ENCODE peak calls at places on chromosomes 6 and 20, in five cellular contexts. U is HCT116, S is brain microvascular endothelial cell, V is fibroblast of lung, Y is adrenal gland. M is an unnamed sample. For H3K27me3, the result is how much of the 10 kb centered on the place peaks cover.

GRCh38 chr6:109498049-109498448 is 15.0 kb upstream of the ZBTB24 start:
- DNase-seq in S (no peak), U (no peak), V (no peak), Y (no peak), M (no peak)

GRCh38 chr6:169956580-169956979 is 205.2 kb downstream of the ERMARD start:
- DNase-seq in Y (no peak), U (no peak), V (no peak), S (no peak), M (no peak)

GRCh38 chr20:49595811-49596545 is 28.0 kb upstream of the PTGIS start:
- DNase-seq in U (no peak), Y (no peak), S (peak), V (peak), M (peak)

GRCh38 chr6:41426888-41427641 is 91.7 kb downstream of the NCR2 start:
- DNase-seq in Y (no peak), V (no peak), S (no peak), U (no peak), M (no peak)

GRCh38 chr6:30837870-30838269 is 46.4 kb upstream of the DDR1 start:
- DNase-seq in Y (no peak), V (no peak), U (no peak), S (no peak), M (no peak)

GRCh38 chr20:13915244-13915643 is 75.2 kb downstream of the SEL1L2 start:
- DNase-seq in U (no peak), Y (no peak), V (no peak), S (no peak), M (no peak)

GRCh38 chr6:3749991-3750323 is 1.6 kb downstream of the PXDC1 start:
- DNase-seq in Y (peak), S (peak), V (peak), U (no peak), M (no peak)

GRCh38 chr6:105510746-105511145 is 107.9 kb upstream of the PREP start:
- DNase-seq in U (no peak), S (no peak), Y (no peak), V (peak), M (no peak)

GRCh38 chr6:129331450-129332138 is 378.4 kb downstream of the ARHGAP18 start:
- DNase-seq in U (no peak), Y (no peak), V (peak), S (peak), M (no peak)

GRCh38 chr6:35438378-35438777 is 13.8 kb upstream of the FANCE start:
- DNase-seq in S (no peak), Y (no peak), V (no peak), U (no peak), M (no peak)

GRCh38 chr6:35441205-35441604 is 10.9 kb upstream of the FANCE start:
- DNase-seq in V (no peak), Y (no peak), U (no peak), S (no peak), M (no peak)

GRCh38 chr6:35436071-35436865 is 15.9 kb upstream of the FANCE start:
- DNase-seq in U (no peak), Y (no peak), V (no peak), S (no peak), M (no peak)

GRCh38 chr6:35441642-35442041 is 10.5 kb upstream of the FANCE start:
- DNase-seq in U (no peak), Y (no peak), V (no peak), S (no peak), M (no peak)

GRCh38 chr6:35439308-35439707 is 12.8 kb upstream of the FANCE start:
- DNase-seq in S (no peak), V (no peak), U (no peak), Y (no peak), M (no peak)
- TF ChIP-seq CTCF in S (no peak), V (no peak), U (no peak), Y (no peak), M (no peak)

DNA sequence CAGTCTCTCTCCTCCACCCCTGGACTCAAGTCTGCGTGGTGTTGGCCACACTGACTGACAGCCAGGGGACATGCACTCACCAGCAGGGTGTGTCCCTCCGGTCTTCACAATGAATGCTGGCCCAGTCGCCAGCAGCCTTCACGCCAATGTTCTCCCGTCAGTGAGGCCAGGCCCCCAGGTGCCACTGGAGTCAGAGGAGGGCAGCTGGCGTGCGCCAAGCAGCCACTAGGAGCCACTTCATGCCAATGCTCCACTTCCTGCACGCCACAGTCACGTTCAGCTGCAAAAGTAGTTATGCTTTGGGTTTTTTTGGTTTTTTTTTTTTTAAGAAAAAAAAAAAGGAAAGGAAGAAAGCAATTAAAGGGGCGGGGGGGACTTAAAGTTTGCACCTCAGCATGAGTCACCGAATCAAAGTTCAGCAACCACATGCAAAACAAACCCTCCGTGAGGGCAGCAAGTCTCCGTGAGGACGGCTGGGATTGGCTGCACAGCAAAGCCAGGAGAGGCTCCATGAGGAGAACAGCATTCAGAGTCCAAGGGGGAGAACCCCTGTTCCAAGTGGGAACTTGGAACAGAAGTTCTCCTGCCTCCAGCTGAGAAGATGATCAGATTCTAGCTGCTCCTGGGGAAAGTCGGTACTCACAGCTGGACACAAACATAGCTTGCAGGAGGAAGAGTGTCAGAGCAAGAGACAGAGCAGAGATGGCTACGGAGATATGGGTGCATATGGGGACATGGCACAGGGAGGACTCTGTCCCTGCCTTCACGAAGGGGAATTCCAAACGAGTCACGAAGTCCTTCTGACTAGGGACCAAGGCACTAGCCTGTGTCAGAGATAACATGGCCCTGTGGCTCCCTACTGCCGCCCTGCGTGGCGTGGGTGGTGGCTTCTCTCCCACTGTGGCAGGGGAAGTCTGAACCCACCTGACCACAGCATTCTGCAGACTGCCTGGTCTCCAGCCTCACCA is at the start of gene ZC3H12D:
- DNase-seq in S (peak), U (peak), V (peak), Y (peak), M (no peak)
- H3K4me3 ChIP-seq in S (peak), U (peak), V (no peak), Y (no peak), M (no peak)

GRCh38 chr6:137490961-137491360 is 3.2 kb downstream of the OLIG3 start:
- DNase-seq in Y (no peak), S (no peak), V (no peak), U (no peak), M (no peak)
- H3K27me3 ChIP-seq in Y (half or more), S (half or more), V (half or more), U (under half), M (half or more)

DNA sequence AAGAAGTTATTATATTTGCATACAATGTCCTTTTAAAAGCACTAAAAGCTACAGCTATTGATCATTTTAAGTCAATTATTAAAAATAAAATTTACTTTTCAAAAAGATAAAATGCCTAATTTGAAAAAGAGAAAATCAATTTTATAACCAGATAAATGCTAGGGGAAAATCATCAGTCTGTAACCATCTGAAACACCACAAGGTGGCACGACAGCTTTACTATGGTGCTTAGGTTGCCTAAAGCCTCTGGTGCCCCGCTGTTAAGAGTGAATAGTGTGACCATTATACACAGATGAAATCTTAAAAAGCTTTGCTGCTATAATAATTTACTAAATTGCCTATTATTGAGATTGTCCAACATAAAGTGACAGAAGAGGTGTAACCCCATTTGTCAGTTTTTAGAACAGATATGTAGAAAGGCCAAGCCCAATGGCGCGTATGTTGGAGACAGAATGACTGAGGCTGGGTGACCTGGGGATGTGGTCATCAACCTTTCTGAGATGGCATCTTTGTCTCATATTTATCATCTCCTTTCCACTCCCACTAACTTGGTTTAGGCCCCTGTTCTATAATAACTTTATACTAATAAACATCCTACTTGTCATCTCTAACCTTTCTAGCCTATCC is 100.8 kb downstream of the MOXD1 start:
- DNase-seq in U (peak), Y (peak), V (peak), S (peak), M (no peak)
- TF ChIP-seq CTCF in U (peak), Y (peak), V (peak), S (peak), M (peak)

DNA sequence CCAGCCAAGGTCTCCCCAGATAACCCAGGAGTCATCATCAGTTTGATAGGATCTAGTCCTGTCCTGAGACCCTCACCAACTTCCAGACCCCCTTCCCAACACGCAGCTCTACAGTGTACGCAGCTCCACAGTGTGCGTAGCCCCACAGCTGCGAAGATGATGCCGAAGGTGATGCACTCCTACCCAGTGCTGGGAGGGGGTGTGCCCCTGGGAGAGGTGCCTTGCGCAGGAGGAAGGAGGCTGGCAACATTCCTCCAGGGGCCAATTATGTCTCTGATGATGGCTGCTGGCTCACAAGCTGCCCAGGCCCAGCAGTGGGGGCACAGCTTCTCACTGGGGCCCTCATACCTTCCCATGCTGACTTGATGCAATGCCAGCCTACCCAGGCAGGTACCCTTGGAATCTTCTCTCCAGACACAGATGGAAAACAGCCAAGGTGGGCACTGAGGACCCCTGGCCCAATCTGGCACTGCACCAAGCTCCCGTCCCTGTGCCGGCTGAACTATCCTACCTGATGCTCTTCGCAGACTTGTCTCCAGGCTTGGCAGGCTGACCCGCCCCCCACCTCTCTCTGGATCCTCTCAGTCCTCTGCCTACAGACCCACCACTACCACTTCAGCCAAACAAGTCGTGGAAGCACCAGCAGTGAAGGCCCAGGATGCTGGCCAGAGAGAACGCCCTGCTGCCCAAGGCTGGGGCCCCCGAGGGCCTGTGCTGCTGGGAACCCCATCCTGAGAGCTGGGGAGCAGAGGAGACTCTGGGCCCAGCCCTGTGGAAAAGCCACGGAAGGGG is 1.4 kb downstream of the ZNF512B start:
- DNase-seq in U (no peak), V (no peak), Y (peak), S (no peak), M (no peak)
- H3K4me3 ChIP-seq in U (peak), V (peak), Y (peak), S (peak), M (peak)

GRCh38 chr6:34516391-34517324 is 39.5 kb downstream of the SPDEF start:
- DNase-seq in U (no peak), V (no peak), Y (no peak), S (no peak), M (no peak)
- H3K27me3 ChIP-seq in U (under half), V (under half), Y (under half), S (under half), M (under half)

DNA sequence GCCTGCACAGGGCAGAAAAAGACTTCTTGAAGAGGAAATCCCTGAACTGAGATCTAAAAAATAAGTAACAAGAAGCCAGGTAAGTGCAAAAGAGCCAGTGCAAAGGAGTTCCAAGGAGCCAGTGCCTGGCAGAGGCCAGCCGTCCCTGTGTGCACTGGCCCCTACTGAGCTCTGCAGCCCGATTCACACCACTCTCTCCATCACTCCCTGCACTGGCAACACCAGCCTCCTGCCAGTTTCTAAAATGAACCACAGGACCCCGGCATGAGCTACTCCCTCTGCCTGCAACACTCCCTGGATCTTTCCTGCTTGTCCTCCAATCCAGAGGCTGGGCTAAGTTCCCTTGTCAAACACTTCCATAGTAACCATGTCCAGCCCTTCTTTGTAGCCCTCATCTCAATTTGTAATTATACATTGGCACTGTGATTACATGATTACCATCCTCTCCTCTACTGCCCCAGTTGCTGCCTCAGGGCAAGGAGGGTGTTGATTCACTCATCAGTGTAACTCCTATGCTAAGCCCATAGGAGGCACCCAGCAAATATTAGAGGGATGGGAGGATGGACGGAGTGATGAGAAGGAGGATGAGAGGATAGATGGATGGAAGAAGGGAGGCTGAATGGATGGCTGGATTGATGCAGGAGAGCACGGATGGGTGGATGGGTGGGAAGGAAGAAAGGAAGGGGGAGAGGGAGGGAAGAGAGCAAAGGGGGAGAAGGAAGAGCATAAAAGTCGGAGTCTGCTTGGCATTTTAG is 49.3 kb downstream of the SIRPA start:
- DNase-seq in V (no peak), Y (no peak), U (no peak), S (no peak), M (no peak)
- TF ChIP-seq CTCF in V (no peak), Y (no peak), U (no peak), S (no peak), M (no peak)

DNA sequence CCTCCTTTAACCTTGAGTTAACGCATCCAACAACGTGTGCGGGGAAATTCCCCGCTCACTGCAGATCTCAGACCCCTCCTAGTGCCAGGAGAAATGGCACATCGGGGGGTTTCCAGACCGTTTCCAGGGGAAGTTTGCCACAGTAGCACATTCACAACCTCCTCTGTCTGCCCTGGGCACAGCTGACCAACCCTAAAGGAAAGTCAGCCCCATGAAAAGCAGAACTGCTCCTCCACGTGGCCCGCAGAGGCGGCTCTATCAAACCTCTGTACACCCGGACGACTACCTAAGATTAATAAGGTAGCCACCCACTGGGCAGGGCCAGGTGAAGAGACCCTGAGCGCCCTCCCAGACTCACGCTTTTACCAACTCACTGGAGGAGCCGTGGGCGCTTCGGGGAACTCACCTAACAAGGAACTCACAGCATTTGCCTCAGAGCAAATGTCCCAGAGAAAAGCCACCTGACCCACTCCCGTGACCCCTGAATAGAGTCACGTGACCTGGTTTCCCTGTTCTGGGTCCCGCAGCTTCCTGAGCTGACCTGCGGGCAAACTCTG is 93.1 kb downstream of the PRND start:
- DNase-seq in V (no peak), Y (no peak), U (no peak), S (no peak), M (no peak)
- H3K4me3 ChIP-seq in V (no peak), Y (peak), U (no peak), S (no peak), M (no peak)

GRCh38 chr20:48295445-48295903 is 510.2 kb upstream of the SULF2 start:
- DNase-seq in S (peak), U (peak), Y (peak), V (peak), M (peak)

GRCh38 chr20:48294942-48295341 is 509.7 kb upstream of the SULF2 start:
- DNase-seq in Y (no peak), U (no peak), V (peak), S (no peak), M (no peak)

GRCh38 chr20:48295966-48296421 is 510.7 kb upstream of the SULF2 start:
- DNase-seq in Y (no peak), S (peak), V (peak), U (no peak), M (no peak)

GRCh38 chr20:48294196-48294595 is 508.9 kb upstream of the SULF2 start:
- DNase-seq in U (no peak), S (peak), V (peak), Y (no peak), M (no peak)

DNA sequence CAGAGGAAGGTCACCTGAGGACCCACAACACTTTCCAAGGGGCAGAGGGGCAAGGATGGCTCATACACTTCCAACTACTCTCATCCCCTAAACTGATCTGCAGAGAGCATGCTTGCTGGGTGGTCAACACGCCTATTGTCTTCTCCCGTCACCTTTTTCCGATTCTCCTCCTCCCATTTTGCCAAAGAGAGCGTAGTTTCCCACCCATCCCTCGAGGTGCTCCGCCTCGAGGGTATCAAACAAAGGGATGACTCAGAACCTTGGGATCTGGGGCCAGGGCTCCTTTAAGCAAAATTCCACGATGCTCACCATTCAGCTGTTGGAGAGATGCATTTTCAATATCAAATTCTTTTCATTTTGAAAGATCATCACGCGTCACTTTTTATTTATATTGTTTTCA is 507.5 kb upstream of the SULF2 start:
- DNase-seq in U (no peak), V (peak), Y (no peak), S (no peak), M (no peak)
- H3K27me3 ChIP-seq in U (under half), V (under half), Y (under half), S (under half), M (under half)

M was measured in kidney epithelial cell.